ENCODE peak calls at places on chromosomes 6 and 20, in five cellular contexts. V, O, M, H and N are unnamed samples.

GRCh38 chr20:63847374-63848002 is 13.8 kb upstream of the ABHD16B start:
- DNase-seq in H (no peak), M (no peak), O (no peak), V (no peak), N (no peak)

GRCh38 chr6:75023634-75024033 is 182.2 kb downstream of the COL12A1 start:
- DNase-seq in O (no peak), H (no peak), M (no peak), V (no peak), N (no peak)

GRCh38 chr6:527989-528673 is 128.8 kb downstream of the HUS1B start:
- DNase-seq in O (no peak), H (no peak), V (no peak), M (no peak), N (no peak)

GRCh38 chr6:143410859-143411270 is 39.6 kb downstream of the ADAT2 start:
- DNase-seq in H (no peak), M (no peak), V (no peak), O (no peak), N (no peak)

GRCh38 chr20:32472581-32473207 is 112.4 kb downstream of the NOL4L start:
- DNase-seq in V (no peak), H (no peak), M (no peak), O (no peak), N (no peak)

GRCh38 chr6:166474721-166475565 is 92.2 kb upstream of the MPC1 start:
- DNase-seq in H (no peak), V (no peak), M (no peak), O (no peak), N (no peak)

GRCh38 chr6:38588631-38589366 is 50.9 kb downstream of the BTBD9 start:
- DNase-seq in M (no peak), V (no peak), O (no peak), H (no peak), N (no peak)

GRCh38 chr6:5206920-5207561 is 53.7 kb downstream of the LYRM4 start:
- DNase-seq in O (no peak), H (no peak), M (no peak), V (no peak), N (no peak)

GRCh38 chr6:37332894-37333293 is 20.9 kb upstream of the RNF8 start:
- DNase-seq in V (no peak), O (no peak), H (no peak), M (no peak), N (no peak)

GRCh38 chr6:84137989-84138575 is 89.4 kb downstream of the CEP162 start:
- DNase-seq in H (no peak), O (no peak), V (no peak), M (no peak), N (no peak)

GRCh38 chr6:53543341-53544010 is 1.4 kb downstream of the GCLC start:
- DNase-seq in M (no peak), O (no peak), V (no peak), H (no peak), N (no peak)

GRCh38 chr20:4299773-4300172 is 284.4 kb upstream of the RNF24 start:
- DNase-seq in M (no peak), V (no peak), H (no peak), O (no peak), N (peak; percentile 71)

GRCh38 chr6:4970739-4971395 is 33.0 kb downstream of the RPP40 start:
- DNase-seq in H (no peak), M (no peak), O (no peak), V (no peak), N (no peak)

GRCh38 chr20:20668639-20669038 is 43.8 kb downstream of the RALGAPA2 start:
- DNase-seq in V (no peak), M (no peak), O (no peak), H (peak; percentile 71), N (no peak)

GRCh38 chr20:44231713-44232468 is 15.2 kb upstream of the GDAP1L1 start:
- DNase-seq in V (no peak), H (no peak), O (no peak), M (no peak), N (no peak)

GRCh38 chr6:158016571-158017383 is 35.1 kb downstream of the SYNJ2 start:
- DNase-seq in H (no peak), O (no peak), V (no peak), M (peak; percentile 61), N (no peak)

DNA sequence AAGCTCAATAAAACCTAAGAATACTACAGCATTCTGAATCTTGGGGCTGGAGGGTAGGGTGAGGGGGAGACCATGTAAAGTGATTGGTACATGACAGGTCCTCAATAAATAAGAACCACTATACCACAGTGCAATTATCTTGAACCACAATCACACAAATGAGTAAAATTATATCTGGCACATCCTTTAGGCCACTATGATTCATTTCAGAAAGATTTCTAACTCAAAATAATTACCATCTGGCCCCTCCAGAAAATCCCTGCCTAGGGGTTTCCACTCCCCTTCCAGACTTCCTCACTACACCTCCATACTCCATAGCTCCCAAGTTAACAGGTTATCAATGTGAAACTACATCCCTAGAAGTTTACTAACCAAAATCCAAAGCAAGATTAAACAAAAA is 19.7 kb downstream of the AKIRIN2 start:
- DNase-seq in H (no peak), O (no peak), V (no peak), M (no peak), N (no peak)
- TF ChIP-seq POLR2AphosphoS5 in H (no peak), O (no peak), V (no peak), M (no peak), N (no peak)

GRCh38 chr6:33878541-33878940 is 74.7 kb upstream of the MLN start:
- DNase-seq in M (no peak), V (no peak), H (no peak), O (no peak), N (no peak)

GRCh38 chr6:33880746-33881145 is 76.9 kb upstream of the MLN start:
- DNase-seq in H (no peak), M (no peak), V (no peak), O (no peak), N (no peak)

GRCh38 chr6:33880104-33880678 is 76.4 kb upstream of the MLN start:
- DNase-seq in V (no peak), H (no peak), M (no peak), O (no peak), N (no peak)

GRCh38 chr6:33885121-33886057 is 81.6 kb upstream of the MLN start:
- DNase-seq in H (no peak), O (no peak), V (no peak), M (no peak), N (no peak)

DNA sequence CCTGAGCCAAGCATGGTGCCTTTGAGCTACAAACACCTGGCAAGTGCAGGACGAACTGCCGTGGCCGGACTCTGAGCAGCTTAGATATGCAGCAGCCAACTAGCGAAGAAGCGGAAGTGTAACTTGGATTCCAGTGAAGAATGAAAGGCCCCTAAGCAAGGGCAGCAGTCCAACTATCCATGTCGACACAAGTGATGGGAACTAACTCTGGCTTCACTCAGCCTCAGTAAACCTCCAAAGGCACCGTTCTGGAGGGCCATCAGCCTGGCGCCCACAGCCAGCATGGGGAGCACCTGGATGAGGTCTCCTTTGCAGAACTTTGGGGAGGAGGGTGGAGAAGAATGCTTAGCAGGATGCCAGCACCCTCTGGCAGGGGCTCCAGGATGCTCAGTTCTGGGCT is 78.4 kb upstream of the MLN start:
- DNase-seq in V (peak; percentile 81), O (no peak), H (no peak), M (peak; percentile 86), N (no peak)
- TF ChIP-seq POLR2AphosphoS5 in V (peak; percentile 61), O (no peak), H (no peak), M (peak; percentile 82), N (no peak)

GRCh38 chr6:48775157-48775556 is 664.2 kb upstream of the PTCHD4 start:
- DNase-seq in V (no peak), O (no peak), M (no peak), H (no peak), N (no peak)
- TF ChIP-seq POLR2AphosphoS5 in V (no peak), O (no peak), M (no peak), H (no peak), N (no peak)

GRCh38 chr6:135191508-135192255 is 10.6 kb downstream of the MYB start:
- DNase-seq in O (no peak), H (no peak), M (no peak), V (no peak), N (no peak)
- TF ChIP-seq POLR2AphosphoS5 in O (no peak), H (no peak), M (no peak), V (no peak), N (no peak)

GRCh38 chr6:140438346-140438735 is 1063.9 kb upstream of the CITED2 start:
- DNase-seq in H (no peak), O (no peak), V (no peak), M (no peak), N (no peak)

GRCh38 chr6:140437619-140438345 is 1063.3 kb upstream of the CITED2 start:
- DNase-seq in H (no peak), M (no peak), V (no peak), O (no peak), N (no peak)

GRCh38 chr6:140433072-140433471 is 1058.6 kb upstream of the CITED2 start:
- DNase-seq in O (no peak), V (no peak), H (no peak), M (no peak), N (no peak)

GRCh38 chr6:140434761-140435160 is 1060.3 kb upstream of the CITED2 start:
- DNase-seq in O (no peak), M (no peak), H (no peak), V (no peak), N (no peak)

DNA sequence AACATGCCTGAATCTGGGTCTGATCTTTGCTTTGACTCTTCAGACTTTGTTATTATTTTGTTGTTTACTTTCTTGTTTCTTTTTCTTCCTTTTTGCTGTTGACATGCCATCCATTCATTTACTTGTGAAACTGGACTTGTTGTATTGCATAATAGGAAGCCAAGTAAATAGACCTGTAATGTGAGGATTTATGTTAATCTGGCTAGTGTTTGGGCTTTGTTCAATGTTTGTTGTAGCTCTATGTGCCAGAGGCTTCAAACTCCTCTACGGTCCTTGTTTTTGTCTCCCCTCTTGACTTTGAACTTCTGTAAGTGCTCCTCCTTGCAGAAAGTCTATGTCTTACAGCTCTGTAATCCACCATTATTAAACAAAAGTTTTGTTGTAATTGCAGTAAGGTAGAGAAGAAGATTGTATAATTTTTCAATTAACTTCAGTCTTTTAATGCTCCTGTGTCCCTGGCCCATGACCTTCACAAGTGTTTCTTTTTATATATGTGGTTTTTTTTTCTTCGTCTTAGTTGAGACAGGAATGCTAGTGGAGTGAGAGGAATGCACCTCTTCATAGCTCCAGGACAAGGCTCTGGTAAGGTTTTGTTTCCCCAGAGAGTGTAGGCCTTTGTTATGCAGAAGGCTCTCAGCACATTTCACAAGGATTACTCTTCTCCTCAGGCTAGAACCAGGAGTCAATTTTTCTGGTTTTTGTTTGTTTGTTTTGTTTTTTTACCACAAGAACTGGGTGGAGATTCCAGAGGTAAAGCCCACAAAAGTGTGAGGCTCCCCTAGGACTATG is 1061.8 kb upstream of the CITED2 start:
- DNase-seq in V (no peak), O (no peak), M (no peak), H (no peak), N (no peak)
- TF ChIP-seq POLR2AphosphoS5 in V (no peak), O (no peak), M (no peak), H (no peak), N (no peak)

GRCh38 chr20:23048283-23049200 is 930 bp downstream of the THBD start:
- DNase-seq in M (peak; percentile 75), H (no peak), O (peak; percentile 65), V (peak; percentile 17), N (no peak)
- TF ChIP-seq POLR2AphosphoS5 in M (no peak), H (no peak), O (peak; percentile 4), V (no peak), N (no peak)

GRCh38 chr6:82877213-82878195 is 188.1 kb downstream of the UBE3D start:
- DNase-seq in H (no peak), V (peak; percentile 59), O (no peak), M (no peak), N (no peak)
- TF ChIP-seq POLR2AphosphoS5 in H (no peak), V (peak; percentile 94), O (no peak), M (no peak), N (no peak)